ENCODE peak calls at places on chromosomes 13 and 19, in ten cellular contexts. D, E, P, X, U, O, F, R, T and B are unnamed samples.
A peak's percentile ranks its signal among the peaks of the same experiment; 100 is the strongest.

GRCh38 chr13:67353891-67354459 is 123.8 kb upstream of the PCDH9 start:
- DNase-seq in D (no peak), E (peak; percentile 34), P (peak; percentile 35), X (no peak), U (no peak), O (no peak), F (no peak), R (no peak), T (peak; percentile 9), B (peak; percentile 4)

GRCh38 chr19:19423322-19423721 is 17.8 kb downstream of the GATAD2A start:
- DNase-seq in D (no peak), E (peak; percentile 27), P (no peak), X (no peak), U (no peak), O (no peak), F (no peak), R (no peak), T (no peak), B (no peak)

GRCh38 chr19:14775855-14776254 is 2.5 kb downstream of the ADGRE2 start:
- DNase-seq in D (no peak), E (no peak), P (no peak), X (no peak), U (peak; percentile 69), O (no peak), F (no peak), R (no peak), T (no peak), B (no peak)

GRCh38 chr19:3365447-3366103 is 808 bp upstream of the NFIC start:
- DNase-seq in D (no peak), E (peak; percentile 73), P (peak; percentile 79), X (no peak), U (peak; percentile 67), O (no peak), F (peak; percentile 78), R (peak; percentile 55), T (peak; percentile 66), B (peak; percentile 78)

GRCh38 chr13:51806571-51806970 is 2.6 kb upstream of the DHRS12 start:
- DNase-seq in D (no peak), E (peak; percentile 35), P (no peak), X (peak; percentile 42), U (peak; percentile 33), O (no peak), F (no peak), R (peak; percentile 32), T (no peak), B (peak; percentile 11)

GRCh38 chr19:41351339-41352245 is 2.1 kb downstream of the TGFB1 start:
- DNase-seq in D (peak; percentile 83), E (peak; percentile 64), P (peak; percentile 79), X (no peak), U (peak; percentile 88), O (peak; percentile 69), F (peak; percentile 81), R (no peak), T (peak; percentile 59), B (peak; percentile 70)

GRCh38 chr13:113905942-113906341 is 42.1 kb upstream of the GAS6 start:
- DNase-seq in D (peak; percentile 22), E (no peak), P (no peak), X (no peak), U (no peak), O (no peak), F (no peak), R (no peak), T (no peak), B (no peak)

GRCh38 chr19:48644839-48645651 is 942 bp downstream of the CA11 start:
- DNase-seq in D (peak; percentile 90), E (peak; percentile 66), P (peak; percentile 81), X (peak; percentile 38), U (peak; percentile 79), O (peak; percentile 46), F (peak; percentile 82), R (peak; percentile 45), T (peak; percentile 69), B (peak; percentile 72)

GRCh38 chr19:46101293-46101692 is 23.2 kb downstream of the IGFL3 start:
- DNase-seq in D (no peak), E (no peak), P (no peak), X (no peak), U (no peak), O (no peak), F (no peak), R (no peak), T (no peak), B (no peak)

GRCh38 chr13:30196025-30196424 is 111.3 kb downstream of the KATNAL1 start:
- DNase-seq in D (peak; percentile 89), E (peak; percentile 72), P (no peak), X (peak; percentile 16), U (no peak), O (no peak), F (no peak), R (peak; percentile 46), T (peak; percentile 81), B (peak; percentile 25)

GRCh38 chr13:29569253-29570057 is 26.0 kb downstream of the SLC7A1 start:
- DNase-seq in D (peak; percentile 41), E (peak; percentile 49), P (peak; percentile 17), X (no peak), U (no peak), O (no peak), F (no peak), R (no peak), T (no peak), B (no peak)

GRCh38 chr13:86020350-86021002 is 221.3 kb upstream of the SLITRK6 start:
- DNase-seq in D (no peak), E (peak; percentile 69), P (peak; percentile 13), X (no peak), U (no peak), O (no peak), F (no peak), R (no peak), T (peak; percentile 24), B (no peak)

GRCh38 chr13:106919638-106920037 is 351.7 kb upstream of the ARGLU1 start:
- DNase-seq in D (peak; percentile 49), E (peak; percentile 7), P (no peak), X (no peak), U (no peak), O (no peak), F (peak; percentile 87), R (no peak), T (no peak), B (no peak)